ENCODE peak calls at places on chromosome 14, in nine cellular contexts. K is A549; X is cardiac fibroblast; B is CD8-positive, alpha-beta T cell; P is bronchial epithelial cell; V is Peyer's patch; I is fibroblast of the aortic adventitia; S is neural progenitor cell; A is fibroblast of pulmonary artery. J is an unnamed sample.

GRCh38 chr14:55398679-55399078 is 13.0 kb downstream of the ATG14 start:
- DNase-seq in S (no peak), K (peak; percentile 56), I (peak; percentile 97), A (peak; percentile 98), X (peak; percentile 98), B (no peak), P (peak; percentile 97), V (no peak), J (no peak)

GRCh38 chr14:44778562-44778961 is 183.2 kb downstream of the KLHL28 start:
- DNase-seq in A (peak; percentile 93), I (peak; percentile 83), X (peak; percentile 84), K (no peak), S (peak; percentile 68), B (no peak), V (no peak), P (peak; percentile 29), J (no peak)

GRCh38 chr14:82387699-82388098 is 854.0 kb upstream of the SEL1L start:
- DNase-seq in V (no peak), X (no peak), S (no peak), A (no peak), I (no peak), B (no peak), P (peak; percentile 8), K (no peak), J (no peak)

GRCh38 chr14:90491221-90491867 is 94.5 kb downstream of the CALM1 start:
- DNase-seq in V (no peak), B (no peak), I (peak; percentile 82), P (no peak), K (no peak), X (peak; percentile 75), S (no peak), A (peak; percentile 91), J (no peak)

GRCh38 chr14:75197338-75197737 is 20.9 kb upstream of the TMED10 start:
- DNase-seq in A (no peak), P (no peak), B (no peak), V (no peak), X (no peak), S (no peak), I (no peak), K (no peak), J (no peak)

GRCh38 chr14:104580961-104581360 is 1.4 kb downstream of the C14orf180 start:
- DNase-seq in X (peak; percentile 31), K (no peak), B (no peak), V (no peak), S (no peak), P (peak; percentile 2), I (no peak), A (no peak), J (no peak)

GRCh38 chr14:61891251-61891650 is 129.0 kb downstream of the SNAPC1 start:
- DNase-seq in S (peak; percentile 30), P (peak; percentile 46), I (peak; percentile 2), B (no peak), V (no peak), K (no peak), X (peak; percentile 64), A (peak; percentile 38), J (no peak)

GRCh38 chr14:96247031-96247430 is 9.0 kb upstream of the BDKRB1 start:
- DNase-seq in A (no peak), I (no peak), K (no peak), X (no peak), S (no peak), P (no peak), B (no peak), V (no peak), J (no peak)

GRCh38 chr14:100784523-100785337 is 41.2 kb upstream of the MEG3 start:
- DNase-seq in K (no peak), X (no peak), A (no peak), B (no peak), I (no peak), V (no peak), P (no peak), S (no peak), J (no peak)

GRCh38 chr14:77872971-77873370 is 73.1 kb downstream of the ADCK1 start:
- DNase-seq in I (no peak), V (no peak), A (no peak), X (no peak), S (no peak), B (no peak), K (no peak), P (no peak), J (no peak)

GRCh38 chr14:63896278-63896720 is 43.5 kb downstream of the SYNE2 start:
- DNase-seq in S (no peak), K (peak; percentile 55), B (no peak), X (peak; percentile 97), I (peak; percentile 100), V (no peak), A (peak; percentile 99), P (peak; percentile 69), J (no peak)

GRCh38 chr14:58816416-58817115 is 178.8 kb downstream of the DACT1 start:
- DNase-seq in S (no peak), P (no peak), K (no peak), B (no peak), I (no peak), X (no peak), A (no peak), V (no peak), J (no peak)

DNA sequence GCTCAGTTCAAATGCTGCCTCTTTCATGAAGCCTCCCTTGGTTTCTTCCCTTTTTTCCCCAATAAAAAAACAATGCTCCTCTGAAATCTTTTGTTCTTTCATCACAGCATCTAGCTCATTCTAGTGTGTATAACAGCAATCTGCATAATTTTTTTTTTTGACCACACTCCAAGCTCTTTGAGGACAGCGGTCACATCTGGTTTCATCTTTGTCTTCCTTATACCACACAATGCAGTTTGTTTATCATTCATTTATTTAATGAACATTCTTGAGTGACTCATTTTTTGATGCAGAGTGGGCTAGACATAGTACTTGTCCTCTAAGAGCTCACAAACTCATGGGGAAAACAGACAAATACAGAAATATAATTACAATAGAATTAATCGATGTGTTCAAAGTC is 7.3 kb downstream of the GNG2 start:
- DNase-seq in P (no peak), A (no peak), V (no peak), X (no peak), B (no peak), K (no peak), S (no peak), I (no peak), J (no peak)
- TF ChIP-seq CTCF in P (no peak), A (no peak), V (no peak), X (no peak), B (no peak), K (no peak), S (no peak), I (no peak), J (no peak)

DNA sequence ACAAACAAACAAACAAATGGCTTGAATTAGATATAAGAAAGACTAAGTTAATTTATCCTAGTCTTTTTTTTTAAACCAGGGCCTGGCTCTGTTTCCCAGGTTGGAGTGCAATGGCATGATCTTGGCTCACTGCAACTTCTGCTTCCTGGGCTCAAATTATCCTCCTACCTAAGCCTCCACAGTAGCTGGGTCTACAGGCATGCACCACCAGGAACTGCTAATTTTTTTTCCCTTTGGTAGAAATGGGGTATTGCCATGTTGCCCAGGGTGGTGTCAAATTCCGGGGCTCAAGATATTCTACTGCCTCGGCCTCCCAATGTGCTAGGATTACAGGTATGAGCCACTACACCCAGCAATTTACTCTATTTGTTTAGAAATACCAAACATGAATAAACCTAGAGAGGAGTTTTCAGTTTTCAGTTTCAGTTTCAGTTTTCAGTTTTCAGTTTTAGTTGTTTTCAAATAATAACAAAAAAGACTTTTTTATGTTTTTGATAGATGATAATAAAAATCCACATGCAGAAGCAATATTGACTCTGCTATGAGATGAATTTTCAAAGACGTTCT is 817.0 kb downstream of the FLRT2 start:
- DNase-seq in P (no peak), K (no peak), X (no peak), A (no peak), I (no peak), S (no peak), B (no peak), V (no peak), J (no peak)
- H3K4me3 ChIP-seq in P (no peak overlapping the region), K (no peak overlapping the region), X (no peak overlapping the region), A (no peak overlapping the region), I (no peak overlapping the region), S (no peak overlapping the region), B (no peak overlapping the region), V (no peak overlapping the region), J (no peak overlapping the region)

GRCh38 chr14:30322819-30323218 is 236.1 kb upstream of the G2E3 start:
- DNase-seq in A (no peak), S (no peak), K (no peak), I (no peak), B (no peak), X (no peak), V (no peak), P (no peak), J (no peak)

GRCh38 chr14:30312214-30312613 is 246.7 kb upstream of the G2E3 start:
- DNase-seq in B (no peak), K (no peak), I (no peak), S (no peak), X (no peak), A (no peak), P (no peak), V (no peak), J (no peak)

GRCh38 chr14:30317729-30318128 is 241.2 kb upstream of the G2E3 start:
- DNase-seq in V (no peak), A (no peak), B (no peak), I (no peak), P (no peak), K (no peak), X (no peak), S (no peak), J (no peak)
- TF ChIP-seq CTCF in V (no peak), A (no peak), B (no peak), I (no peak), P (no peak), K (no peak), X (no peak), S (no peak), J (no peak)

GRCh38 chr14:101970830-101971400 is 6.5 kb downstream of the DYNC1H1 start:
- DNase-seq in X (no peak), B (no peak), S (no peak), P (no peak), K (no peak), V (no peak), I (no peak), A (no peak), J (no peak)

GRCh38 chr14:101965796-101966718 is 1.7 kb downstream of the DYNC1H1 start:
- DNase-seq in X (peak; percentile 50), P (no peak), K (peak; percentile 47), I (peak; percentile 46), B (no peak), V (no peak), S (no peak), A (no peak), J (no peak)

GRCh38 chr14:101966742-101967141 is 2.4 kb downstream of the DYNC1H1 start:
- DNase-seq in X (no peak), I (no peak), K (no peak), B (no peak), V (no peak), P (no peak), A (no peak), S (no peak), J (no peak)

GRCh38 chr14:101969480-101969879 is 5.1 kb downstream of the DYNC1H1 start:
- DNase-seq in S (no peak), B (no peak), A (no peak), I (no peak), P (no peak), K (no peak), V (no peak), X (no peak), J (no peak)

DNA sequence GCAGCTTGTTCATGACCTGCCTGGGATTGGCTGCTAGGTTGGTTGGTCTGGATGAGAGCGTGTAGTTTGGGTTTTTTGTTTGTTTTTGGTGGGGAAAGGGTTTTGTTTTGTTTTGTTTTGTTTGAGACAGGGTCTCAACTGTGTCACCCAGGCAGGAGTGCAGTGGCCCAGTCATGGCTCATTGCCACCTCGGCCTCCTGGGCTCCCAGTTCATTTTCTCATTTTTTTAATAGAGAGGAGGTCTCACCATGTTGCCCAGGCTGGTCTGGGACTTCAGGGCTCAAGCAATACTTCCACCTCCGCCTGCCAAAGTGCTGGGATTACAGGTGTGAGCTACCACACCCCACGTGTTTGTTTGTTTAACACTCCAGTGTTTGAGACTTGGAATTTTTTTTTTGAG is 3.8 kb downstream of the DYNC1H1 start:
- DNase-seq in K (no peak), B (no peak), P (no peak), I (no peak), A (no peak), V (no peak), S (no peak), X (no peak), J (no peak)
- H3K4me3 ChIP-seq in K (peak overlapping the region; percentile 8), B (no peak overlapping the region), P (no peak overlapping the region), I (no peak overlapping the region), A (no peak overlapping the region), V (no peak overlapping the region), S (no peak overlapping the region), X (no peak overlapping the region), J (no peak overlapping the region)

J was measured in GM12864.